ENCODE peak calls at places on chromosomes 5 and 9, in ten cellular contexts. C is osteocyte; E is adrenal gland; S is SW 1271; H is HL-60; K is foreskin fibroblast; B is natural killer cell; Z is stimulated activated naive CD4-positive, alpha-beta T cell treated with Interleukin-2 at 50 U/mL for 16 hours; T is ELF-1; N is NCI-H2081. V is an unnamed sample.

GRCh38 chr9:82670000-82670399 is 392.9 kb downstream of the RASEF start:
- DNase-seq in C (no peak), E (no peak), S (no peak), H (no peak), K (no peak), B (no peak), Z (no peak), T (peak; percentile 24), N (no peak), V (no peak)

GRCh38 chr5:163352531-163352930 is 84.9 kb upstream of the CCNG1 start:
- DNase-seq in C (no peak), E (no peak), S (no peak), H (no peak), K (no peak), B (no peak), Z (no peak), T (no peak), N (no peak), V (no peak)

GRCh38 chr5:73746608-73747007 is 120.6 kb downstream of the ARHGEF28 start:
- DNase-seq in C (no peak), E (no peak), S (no peak), H (no peak), K (no peak), B (no peak), Z (no peak), T (no peak), N (no peak), V (no peak)

GRCh38 chr9:88818495-88819201 is 172.6 kb upstream of the S1PR3 start:
- DNase-seq in C (no peak), E (no peak), S (no peak), H (no peak), K (peak; percentile 71), B (no peak), Z (no peak), T (peak; percentile 70), N (no peak), V (no peak)

GRCh38 chr5:159518361-159518760 is 188.1 kb upstream of the IL12B start:
- DNase-seq in C (no peak), E (no peak), S (no peak), H (no peak), K (no peak), B (no peak), Z (no peak), T (peak; percentile 6), N (no peak), V (no peak)

GRCh38 chr9:107827884-107828283 is 338.3 kb upstream of the KLF4 start:
- DNase-seq in C (no peak), E (no peak), S (no peak), H (no peak), K (no peak), B (no peak), Z (no peak), T (no peak), N (no peak), V (no peak)

GRCh38 chr5:140642718-140643117 is 3.5 kb downstream of the TMCO6 start:
- DNase-seq in C (no peak), E (no peak), S (no peak), H (no peak), K (peak; percentile 34), B (no peak), Z (no peak), T (no peak), N (no peak), V (no peak)

GRCh38 chr5:10469253-10470030 is 27.8 kb downstream of the ROPN1L start:
- DNase-seq in C (no peak), E (no peak), S (no peak), H (no peak), K (peak; percentile 76), B (no peak), Z (no peak), T (no peak), N (no peak), V (no peak)

GRCh38 chr9:106954974-106955850 is 92.2 kb downstream of the ZNF462 start:
- DNase-seq in C (no peak), E (no peak), S (no peak), H (no peak), K (no peak), B (no peak), Z (no peak), T (no peak), N (no peak), V (no peak)

GRCh38 chr9:127311239-127311741 is 46.7 kb downstream of the GARNL3 start:
- DNase-seq in C (no peak), E (peak; percentile 44), S (no peak), H (no peak), K (peak; percentile 73), B (no peak), Z (peak; percentile 0), T (no peak), N (no peak), V (no peak)

GRCh38 chr5:83050723-83051340 is 26.4 kb downstream of the TMEM167A start:
- DNase-seq in C (no peak), E (no peak), S (no peak), H (no peak), K (no peak), B (no peak), Z (no peak), T (no peak), N (no peak), V (no peak)

GRCh38 chr5:132825165-132825823 is 5.2 kb downstream of the SHROOM1 start:
- DNase-seq in C (no peak), E (no peak), S (no peak), H (no peak), K (no peak), B (no peak), Z (no peak), T (peak; percentile 50), N (no peak), V (no peak)

GRCh38 chr5:16933337-16933736 is 2.8 kb downstream of the MYO10 start:
- DNase-seq in C (no peak), E (no peak), S (no peak), H (no peak), K (no peak), B (no peak), Z (no peak), T (no peak), N (no peak), V (no peak)

GRCh38 chr5:119330367-119331183 is 25.2 kb upstream of the TNFAIP8 start:
- DNase-seq in C (no peak), E (no peak), S (no peak), H (no peak), K (no peak), B (no peak), Z (peak; percentile 72), T (no peak), N (no peak), V (no peak)

GRCh38 chr5:109759304-109759703 is 69.6 kb downstream of the MAN2A1 start:
- DNase-seq in C (no peak), E (no peak), S (no peak), H (no peak), K (peak; percentile 16), B (no peak), Z (no peak), T (no peak), N (no peak), V (no peak)

GRCh38 chr9:132554755-132555154 is 27.7 kb upstream of the BARHL1 start:
- DNase-seq in C (no peak), E (no peak), S (no peak), H (no peak), K (no peak), B (no peak), Z (no peak), T (no peak), N (no peak), V (no peak)

GRCh38 chr5:141547488-141547887 is 58.6 kb downstream of the PCDHGC5 start:
- DNase-seq in C (no peak), E (no peak), S (no peak), H (peak; percentile 17), K (no peak), B (no peak), Z (no peak), T (no peak), N (no peak), V (no peak)

GRCh38 chr9:16277471-16277870 is 593.0 kb downstream of the BNC2 start:
- DNase-seq in C (no peak), E (no peak), S (no peak), H (no peak), K (no peak), B (no peak), Z (no peak), T (no peak), N (no peak), V (no peak)

GRCh38 chr9:124574944-124575343 is 67.7 kb upstream of the NR5A1 start:
- DNase-seq in C (no peak), E (no peak), S (no peak), H (no peak), K (peak; percentile 67), B (no peak), Z (no peak), T (peak; percentile 18), N (no peak), V (no peak)

GRCh38 chr9:75378036-75378435 is 289.7 kb downstream of the OSTF1 start:
- DNase-seq in C (no peak), E (peak; percentile 25), S (no peak), H (no peak), K (no peak), B (no peak), Z (no peak), T (peak; percentile 12), N (no peak), V (peak; percentile 17)

GRCh38 chr9:120369608-120370220 is 210.3 kb downstream of the CDK5RAP2 start:
- DNase-seq in C (no peak), E (no peak), S (no peak), H (no peak), K (no peak), B (no peak), Z (no peak), T (no peak), N (no peak), V (no peak)

GRCh38 chr9:8599937-8600336 is 800.4 kb upstream of the DMAC1 start:
- DNase-seq in C (no peak), E (no peak), S (no peak), H (no peak), K (no peak), B (no peak), Z (no peak), T (peak; percentile 66), N (no peak), V (no peak)

GRCh38 chr9:104858271-104858670 is 69.7 kb downstream of the ABCA1 start:
- DNase-seq in C (no peak), E (no peak), S (no peak), H (no peak), K (peak; percentile 78), B (no peak), Z (no peak), T (no peak), N (no peak), V (no peak)

GRCh38 chr5:150674376-150674821 is 13.3 kb downstream of the MYOZ3 start:
- DNase-seq in C (peak; percentile 65), E (no peak), S (no peak), H (no peak), K (no peak), B (no peak), Z (no peak), T (no peak), N (no peak), V (no peak)

GRCh38 chr9:126429190-126429589 is 102.6 kb downstream of the MVB12B start:
- DNase-seq in C (no peak), E (no peak), S (no peak), H (no peak), K (no peak), B (no peak), Z (no peak), T (no peak), N (peak; percentile 5), V (no peak)

GRCh38 chr9:91844170-91844569 is 105.9 kb downstream of the ROR2 start:
- DNase-seq in C (no peak), E (no peak), S (no peak), H (peak; percentile 48), K (no peak), B (no peak), Z (no peak), T (no peak), N (no peak), V (peak; percentile 15)

GRCh38 chr5:179766021-179766725 is 27.6 kb upstream of the LTC4S start:
- DNase-seq in C (no peak), E (no peak), S (no peak), H (no peak), K (peak; percentile 30), B (no peak), Z (no peak), T (peak; percentile 55), N (no peak), V (no peak)

GRCh38 chr9:81999806-82000205 is 11.2 kb downstream of the SPATA31D1 start:
- DNase-seq in C (no peak), E (peak; percentile 61), S (no peak), H (no peak), K (no peak), B (no peak), Z (no peak), T (no peak), N (no peak), V (no peak)

V was measured in ovary.